ENCODE peak calls at places on chromosomes 11 and 22, in nine cellular contexts. Z is stomach, Q is brain microvascular endothelial cell, U is fibroblast of mammary gland, L is upper lobe of right lung, H is body of pancreas, E is astrocyte of the cerebellum, F is lung, T is heart left ventricle. V is an unnamed sample.

GRCh38 chr22:47966316-47966715 is 1203.9 kb downstream of the TBC1D22A start:
- DNase-seq in Z (no peak), Q (no peak), U (no peak), L (no peak), H (no peak), E (no peak), F (no peak), T (no peak), V (no peak)

GRCh38 chr11:125910450-125910849 is 6.1 kb downstream of the DDX25 start:
- DNase-seq in Z (no peak), Q (no peak), U (no peak), L (no peak), H (no peak), E (no peak), F (no peak), T (no peak), V (no peak)

GRCh38 chr11:120632579-120632978 is 121.0 kb downstream of the GRIK4 start:
- DNase-seq in Z (no peak), Q (no peak), U (no peak), L (no peak), H (no peak), E (no peak), F (no peak), T (no peak), V (no peak)

GRCh38 chr11:27116684-27117083 is 76.1 kb downstream of the BBOX1 start:
- DNase-seq in Z (no peak), Q (peak; percentile 47), U (peak; percentile 92), L (no peak), H (no peak), E (peak; percentile 82), F (no peak), T (no peak), V (no peak)

GRCh38 chr11:107916671-107917241 is 11.5 kb upstream of the RAB39A start:
- DNase-seq in Z (peak; percentile 32), Q (no peak), U (peak; percentile 33), L (no peak), H (no peak), E (no peak), F (no peak), T (no peak), V (no peak)

GRCh38 chr22:44180706-44181032 is at the start of gene PARVG:
- DNase-seq in Z (no peak), Q (no peak), U (no peak), L (no peak), H (no peak), E (no peak), F (no peak), T (no peak), V (peak; percentile 12)

GRCh38 chr11:35182317-35182939 is 43.5 kb downstream of the CD44 start:
- DNase-seq in Z (no peak), Q (no peak), U (no peak), L (no peak), H (no peak), E (no peak), F (no peak), T (no peak), V (no peak)

GRCh38 chr22:35451602-35452001 is 51.7 kb downstream of the MCM5 start:
- DNase-seq in Z (no peak), Q (no peak), U (no peak), L (no peak), H (no peak), E (no peak), F (no peak), T (no peak), V (no peak)

GRCh38 chr11:2300936-2301630 is 635 bp downstream of the C11orf21 start:
- DNase-seq in Z (peak; percentile 23), Q (no peak), U (no peak), L (peak; percentile 68), H (no peak), E (no peak), F (peak; percentile 29), T (no peak), V (no peak)

GRCh38 chr11:35487532-35488078 is 37.8 kb downstream of the PAMR1 start:
- DNase-seq in Z (no peak), Q (peak; percentile 60), U (peak; percentile 80), L (no peak), H (peak; percentile 50), E (peak; percentile 57), F (no peak), T (peak; percentile 21), V (peak; percentile 39)

DNA sequence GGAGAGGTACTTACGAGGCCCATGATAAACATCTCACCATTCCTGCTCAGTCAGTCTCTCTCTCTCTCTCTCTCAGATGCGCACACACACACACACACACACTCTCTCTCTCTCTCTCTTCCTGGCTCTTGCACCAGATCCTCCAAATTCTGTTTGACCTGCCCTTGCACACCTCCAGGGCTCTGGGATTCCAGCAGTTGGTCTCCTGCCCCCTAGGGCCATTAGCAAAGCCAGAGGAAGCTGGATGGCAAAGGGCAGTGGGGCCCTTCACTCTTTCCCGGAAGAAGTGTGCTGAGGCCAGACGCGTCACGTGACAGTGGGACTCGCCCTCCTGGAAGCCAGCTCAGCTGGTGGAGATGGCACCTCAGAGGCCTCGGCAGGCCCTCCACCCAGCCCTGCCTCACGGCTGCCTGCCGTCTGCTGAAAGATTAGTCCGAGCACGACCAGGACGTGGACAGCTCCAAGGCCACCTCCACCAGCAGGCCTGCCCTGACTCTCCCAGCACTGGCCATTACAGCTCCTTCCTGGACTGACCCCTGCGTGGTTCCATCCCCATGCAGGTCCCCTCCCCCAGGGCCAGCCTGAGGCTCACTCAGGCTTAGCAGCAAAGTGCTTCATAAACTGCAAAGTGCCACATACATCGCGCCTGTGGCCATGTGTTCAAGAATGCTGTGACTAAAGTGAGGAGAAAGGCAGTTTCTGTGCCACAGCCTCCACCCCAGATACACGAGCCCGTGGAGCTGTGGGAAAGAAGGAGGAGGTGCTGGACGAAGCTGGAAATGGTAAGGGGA is 3.7 kb downstream of the PDGFB start:
- DNase-seq in Z (peak; percentile 71), Q (no peak), U (no peak), L (no peak), H (peak; percentile 64), E (no peak), F (no peak), T (peak; percentile 60), V (peak; percentile 41)
- TF ChIP-seq CTCF in Z (no peak), Q (no peak), U (no peak), L (no peak), H (no peak), E (no peak), F (no peak), T (no peak), V (no peak)

DNA sequence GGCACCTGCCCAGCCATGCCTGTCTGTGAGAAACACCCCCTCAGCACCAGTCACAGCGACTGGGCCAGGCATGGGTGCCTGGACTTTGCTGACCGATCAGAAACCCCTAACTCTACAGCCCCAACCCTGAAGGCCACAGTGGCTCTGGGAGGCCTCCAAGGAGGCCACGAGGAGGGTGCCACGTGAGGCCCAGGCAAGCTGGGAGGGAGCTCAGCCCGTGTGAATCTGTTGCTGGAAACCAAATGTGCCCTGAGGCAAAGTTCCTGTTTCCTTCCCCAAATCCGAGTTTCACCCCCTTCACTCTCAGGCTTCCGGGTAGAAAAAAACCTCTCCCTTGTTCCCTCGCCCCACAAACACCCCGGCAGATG is 1.3 kb downstream of the UNC93B1 start:
- DNase-seq in Z (no peak), Q (no peak), U (no peak), L (no peak), H (no peak), E (no peak), F (no peak), T (no peak), V (no peak)
- H3K4me3 ChIP-seq in Z (peak overlapping the region; percentile 82), Q (no peak overlapping the region), U (no peak overlapping the region), L (peak overlapping the region; percentile 72), H (no peak overlapping the region), E (no peak overlapping the region), F (peak overlapping the region; percentile 69), T (peak overlapping the region; percentile 82), V (no peak overlapping the region)

GRCh38 chr22:22469527-22469926 is 39.0 kb downstream of the ZNF280B start:
- DNase-seq in Z (no peak), Q (no peak), U (no peak), L (no peak), H (no peak), E (no peak), F (no peak), T (no peak), V (no peak)
- TF ChIP-seq CTCF in Z (no peak), Q (no peak), U (no peak), L (no peak), H (no peak), E (no peak), F (no peak), T (no peak), V (no peak)

DNA sequence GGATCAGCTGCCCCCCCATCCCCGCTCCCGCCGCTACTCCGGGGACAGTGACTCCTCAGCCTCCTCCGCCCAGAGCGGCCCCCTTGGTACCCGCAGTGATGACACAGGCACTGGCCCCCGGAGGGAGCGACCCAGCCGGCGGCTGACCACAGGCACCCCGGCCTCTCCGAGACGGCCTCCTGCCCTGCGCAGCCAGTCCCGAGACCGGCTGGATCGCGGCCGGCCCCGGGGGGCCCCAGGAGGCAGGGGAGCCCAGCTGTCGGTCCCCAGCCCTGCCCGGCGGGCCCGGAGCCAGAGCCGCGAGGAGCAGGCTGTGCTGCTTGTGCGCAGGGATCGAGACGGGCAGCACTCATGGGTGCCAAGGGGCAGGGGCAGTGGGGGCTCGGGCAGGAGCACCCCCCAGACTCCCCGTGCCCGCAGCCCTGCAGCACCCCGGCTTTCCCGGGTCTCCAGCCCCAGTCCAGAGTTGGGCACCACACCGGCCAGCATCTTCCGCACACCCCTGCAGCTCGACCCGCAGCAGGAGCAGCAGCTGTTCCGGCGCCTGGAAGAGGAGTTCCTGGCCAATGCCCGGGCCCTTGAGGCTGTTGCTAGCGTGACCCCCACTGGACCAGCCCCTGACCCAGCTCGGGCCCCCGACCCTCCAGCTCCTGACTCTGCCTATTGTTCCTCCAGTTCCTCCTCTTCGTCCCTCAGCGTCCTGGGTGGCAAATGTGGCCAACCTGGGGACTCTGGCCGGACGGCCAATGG is 3.9 kb downstream of the RASL10A start:
- DNase-seq in Z (no peak), Q (no peak), U (no peak), L (no peak), H (no peak), E (no peak), F (no peak), T (no peak), V (no peak)
- H3K4me3 ChIP-seq in Z (peak overlapping the region; percentile 31), Q (peak overlapping the region; percentile 22), U (no peak overlapping the region), L (no peak overlapping the region), H (no peak overlapping the region), E (no peak overlapping the region), F (no peak overlapping the region), T (peak overlapping the region; percentile 26), V (no peak overlapping the region)

DNA sequence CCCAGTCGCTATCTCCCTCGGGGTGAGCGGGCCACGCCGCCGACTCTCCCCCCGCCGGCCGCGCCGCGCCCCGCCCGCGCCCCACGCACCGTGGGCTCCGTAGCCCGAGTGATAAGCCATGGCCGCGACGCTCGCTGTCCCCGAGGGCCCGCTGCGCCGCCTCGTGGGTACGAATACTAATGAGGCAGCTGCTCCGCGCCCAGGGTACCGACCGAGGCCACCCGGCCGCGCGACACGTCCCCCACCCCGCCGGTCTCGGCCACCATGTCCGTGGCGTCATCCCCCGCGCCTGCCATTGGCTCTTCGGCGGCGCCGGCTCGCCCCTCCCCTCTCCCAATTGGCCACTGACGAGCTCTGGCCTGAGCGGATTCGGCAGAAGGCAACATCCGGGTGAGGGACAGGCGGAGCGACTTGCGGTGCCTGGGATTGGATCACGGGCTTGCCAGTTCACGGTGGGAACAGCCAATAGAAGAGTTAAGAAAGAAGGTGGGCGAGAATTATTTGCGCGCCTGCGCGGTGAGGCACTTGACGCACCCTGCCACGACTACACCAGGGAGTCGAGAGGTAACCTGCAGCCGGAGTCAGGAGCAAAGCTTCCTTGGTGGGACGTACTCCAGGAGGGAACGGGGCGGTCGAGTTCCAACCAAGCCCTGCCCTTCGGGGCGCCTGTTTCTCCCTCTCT is at the start of gene YIF1A:
- DNase-seq in Z (peak; percentile 99), Q (peak; percentile 100), U (peak; percentile 99), L (peak; percentile 99), H (peak; percentile 99), E (peak; percentile 99), F (peak; percentile 99), T (peak; percentile 99), V (peak; percentile 99)
- TF ChIP-seq CTCF in Z (no peak), Q (no peak), U (no peak), L (peak; percentile 18), H (no peak), E (no peak), F (no peak), T (no peak), V (no peak)